ENCODE peak calls at places on chromosome 4, in five cellular contexts. One of them, this sample, is unnamed.

GRCh38 chr4:4541040-4541631 is 712 bp downstream of the STX18 start:
- DNase-seq in WTC11: no peak
- DNase-seq in heart left ventricle: no peak
- DNase-seq in PC-3: peak
- DNase-seq in esophagus squamous epithelium: no peak
- DNase-seq in this sample: no peak

GRCh38 chr4:28402751-28403150 is 1542.1 kb downstream of the STIM2 start:
- DNase-seq in heart left ventricle: no peak
- DNase-seq in esophagus squamous epithelium: no peak
- DNase-seq in PC-3: no peak
- DNase-seq in WTC11: no peak
- DNase-seq in this sample: no peak

GRCh38 chr4:61995717-61996337 is 795.7 kb downstream of the ADGRL3 start:
- DNase-seq in heart left ventricle: no peak
- DNase-seq in PC-3: no peak
- DNase-seq in WTC11: no peak
- DNase-seq in esophagus squamous epithelium: no peak
- DNase-seq in this sample: no peak

GRCh38 chr4:101944649-101945048 is 154.1 kb downstream of the BANK1 start:
- DNase-seq in PC-3: peak
- DNase-seq in WTC11: no peak
- DNase-seq in heart left ventricle: no peak
- DNase-seq in esophagus squamous epithelium: no peak
- DNase-seq in this sample: no peak

GRCh38 chr4:10074767-10075105 is 41.9 kb downstream of the WDR1 start:
- DNase-seq in heart left ventricle: no peak
- DNase-seq in WTC11: peak
- DNase-seq in esophagus squamous epithelium: no peak
- DNase-seq in PC-3: peak
- DNase-seq in this sample: no peak

GRCh38 chr4:72567821-72568620 is 1.0 kb downstream of the ADAMTS3 start:
- DNase-seq in esophagus squamous epithelium: no peak
- DNase-seq in WTC11: peak
- DNase-seq in PC-3: peak
- DNase-seq in heart left ventricle: peak
- DNase-seq in this sample: peak

GRCh38 chr4:187209921-187210613 is 486.4 kb upstream of the FAT1 start:
- DNase-seq in heart left ventricle: no peak
- DNase-seq in esophagus squamous epithelium: no peak
- DNase-seq in WTC11: no peak
- DNase-seq in PC-3: peak
- DNase-seq in this sample: no peak

GRCh38 chr4:150385606-150386005 is 196.3 kb upstream of the MAB21L2 start:
- DNase-seq in heart left ventricle: peak
- DNase-seq in WTC11: no peak
- DNase-seq in esophagus squamous epithelium: peak
- DNase-seq in PC-3: peak
- DNase-seq in this sample: no peak

GRCh38 chr4:5158391-5158770 is 107.1 kb downstream of the STK32B start:
- DNase-seq in WTC11: no peak
- DNase-seq in PC-3: peak
- DNase-seq in esophagus squamous epithelium: no peak
- DNase-seq in heart left ventricle: no peak
- DNase-seq in this sample: no peak

GRCh38 chr4:83490876-83491450 is 6.1 kb upstream of the ABRAXAS1 start:
- DNase-seq in heart left ventricle: no peak
- DNase-seq in esophagus squamous epithelium: no peak
- DNase-seq in PC-3: peak
- DNase-seq in WTC11: no peak
- DNase-seq in this sample: no peak

GRCh38 chr4:140080883-140081282 is 73.1 kb downstream of the MAML3 start:
- DNase-seq in PC-3: no peak
- DNase-seq in esophagus squamous epithelium: no peak
- DNase-seq in heart left ventricle: no peak
- DNase-seq in WTC11: no peak
- DNase-seq in this sample: no peak

GRCh38 chr4:7007142-7007907 is 35.8 kb upstream of the TADA2B start:
- DNase-seq in WTC11: no peak
- DNase-seq in heart left ventricle: no peak
- DNase-seq in esophagus squamous epithelium: no peak
- DNase-seq in PC-3: no peak
- DNase-seq in this sample: no peak

GRCh38 chr4:6331018-6331417 is 61.4 kb downstream of the WFS1 start:
- DNase-seq in PC-3: peak
- DNase-seq in heart left ventricle: no peak
- DNase-seq in WTC11: peak
- DNase-seq in esophagus squamous epithelium: no peak
- DNase-seq in this sample: no peak

GRCh38 chr4:89489338-89489771 is 181.8 kb upstream of the GPRIN3 start:
- DNase-seq in PC-3: no peak
- DNase-seq in esophagus squamous epithelium: no peak
- DNase-seq in heart left ventricle: peak
- DNase-seq in WTC11: peak
- DNase-seq in this sample: no peak

GRCh38 chr4:37685211-37685725 is 908 bp downstream of the RELL1 start:
- DNase-seq in heart left ventricle: no peak
- DNase-seq in WTC11: no peak
- DNase-seq in esophagus squamous epithelium: no peak
- DNase-seq in PC-3: no peak
- DNase-seq in this sample: no peak

GRCh38 chr4:89134775-89135319 is 23.5 kb downstream of the TIGD2 start:
- DNase-seq in heart left ventricle: no peak
- DNase-seq in esophagus squamous epithelium: no peak
- DNase-seq in PC-3: no peak
- DNase-seq in WTC11: no peak
- DNase-seq in this sample: no peak

GRCh38 chr4:153651041-153651960 is 32.8 kb upstream of the TLR2 start:
- DNase-seq in WTC11: no peak
- DNase-seq in esophagus squamous epithelium: peak
- DNase-seq in heart left ventricle: peak
- DNase-seq in PC-3: peak
- DNase-seq in this sample: no peak

GRCh38 chr4:3879681-3880594 is 113.8 kb downstream of the ADRA2C start:
- DNase-seq in WTC11: peak
- DNase-seq in PC-3: no peak
- DNase-seq in esophagus squamous epithelium: no peak
- DNase-seq in heart left ventricle: no peak
- DNase-seq in this sample: no peak

GRCh38 chr4:156197216-156197615 is 243.6 kb upstream of the CTSO start:
- DNase-seq in WTC11: peak
- DNase-seq in PC-3: no peak
- DNase-seq in esophagus squamous epithelium: no peak
- DNase-seq in heart left ventricle: no peak
- DNase-seq in this sample: no peak

GRCh38 chr4:98778206-98778605 is 119.8 kb upstream of the TSPAN5 start:
- DNase-seq in heart left ventricle: no peak
- DNase-seq in esophagus squamous epithelium: no peak
- DNase-seq in PC-3: peak
- DNase-seq in WTC11: no peak
- DNase-seq in this sample: no peak

GRCh38 chr4:138919094-138919936 is 96.3 kb upstream of the NOCT start:
- DNase-seq in heart left ventricle: peak
- DNase-seq in PC-3: peak
- DNase-seq in esophagus squamous epithelium: no peak
- DNase-seq in WTC11: peak
- DNase-seq in this sample: no peak

GRCh38 chr4:99879458-99879857 is 14.8 kb downstream of the LAMTOR3 start:
- DNase-seq in esophagus squamous epithelium: no peak
- DNase-seq in PC-3: no peak
- DNase-seq in heart left ventricle: no peak
- DNase-seq in WTC11: no peak
- DNase-seq in this sample: no peak

GRCh38 chr4:17286737-17287460 is 225.0 kb downstream of the QDPR start:
- DNase-seq in heart left ventricle: no peak
- DNase-seq in WTC11: no peak
- DNase-seq in esophagus squamous epithelium: no peak
- DNase-seq in PC-3: no peak
- DNase-seq in this sample: no peak

GRCh38 chr4:38273369-38273768 is 313.2 kb downstream of the PTTG2 start:
- DNase-seq in esophagus squamous epithelium: no peak
- DNase-seq in heart left ventricle: no peak
- DNase-seq in PC-3: no peak
- DNase-seq in WTC11: no peak
- DNase-seq in this sample: no peak

GRCh38 chr4:138673053-138673452 is 342.5 kb upstream of the NOCT start:
- DNase-seq in PC-3: no peak
- DNase-seq in WTC11: no peak
- DNase-seq in esophagus squamous epithelium: no peak
- DNase-seq in heart left ventricle: peak
- DNase-seq in this sample: no peak

GRCh38 chr4:2276581-2277325 is 14.8 kb upstream of the MXD4 start:
- DNase-seq in esophagus squamous epithelium: no peak
- DNase-seq in heart left ventricle: peak
- DNase-seq in PC-3: no peak
- DNase-seq in WTC11: no peak
- DNase-seq in this sample: no peak

DNA sequence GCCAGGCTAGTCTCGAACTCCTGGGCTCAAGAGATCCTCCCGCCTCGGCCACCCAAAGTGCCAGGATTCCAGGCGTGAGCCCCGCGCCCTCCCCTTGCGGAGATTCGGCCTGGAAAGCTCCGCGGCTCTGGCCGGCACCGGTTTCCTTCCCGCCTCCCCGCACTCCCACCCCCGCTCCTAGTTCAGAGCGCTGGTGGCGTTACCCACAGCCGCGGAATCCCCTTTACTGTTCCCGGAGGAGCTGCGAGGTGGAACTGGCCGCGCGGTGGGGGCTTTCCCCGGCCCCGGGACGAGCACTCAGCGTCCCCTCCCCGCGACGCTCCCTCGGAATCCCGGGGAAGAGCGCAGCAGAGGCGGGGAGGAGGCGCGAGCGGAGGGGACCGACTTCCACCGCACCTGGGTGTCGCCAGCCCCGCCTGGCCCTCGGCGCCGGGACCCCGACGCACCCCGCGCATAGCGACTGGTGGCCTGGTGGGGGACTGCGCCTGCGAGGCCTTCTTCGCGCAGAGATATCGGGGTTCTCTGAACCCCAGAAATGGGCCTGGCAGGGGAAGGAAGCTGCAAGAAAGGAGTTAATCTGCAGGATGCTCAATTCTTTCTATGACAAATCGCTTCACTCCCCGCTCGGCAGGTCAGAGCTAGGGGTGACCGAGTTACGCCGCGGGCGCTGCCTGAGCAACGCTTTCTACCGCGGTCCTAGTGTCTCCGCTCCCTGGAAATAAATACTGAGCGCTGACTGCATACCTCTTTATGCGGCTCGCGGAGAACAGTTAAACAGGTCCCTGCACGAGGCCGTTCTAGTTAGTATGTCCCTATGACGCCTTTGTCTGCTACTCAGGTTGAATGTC is 14.6 kb upstream of the SLC25A4 start:
- DNase-seq in esophagus squamous epithelium: no peak
- DNase-seq in PC-3: no peak
- DNase-seq in WTC11: peak
- DNase-seq in heart left ventricle: peak
- DNase-seq in this sample: no peak
- TF ChIP-seq CTCF in esophagus squamous epithelium: no peak
- TF ChIP-seq CTCF in PC-3: no peak
- TF ChIP-seq CTCF in WTC11: no peak
- TF ChIP-seq CTCF in heart left ventricle: no peak
- TF ChIP-seq CTCF in this sample: no peak

DNA sequence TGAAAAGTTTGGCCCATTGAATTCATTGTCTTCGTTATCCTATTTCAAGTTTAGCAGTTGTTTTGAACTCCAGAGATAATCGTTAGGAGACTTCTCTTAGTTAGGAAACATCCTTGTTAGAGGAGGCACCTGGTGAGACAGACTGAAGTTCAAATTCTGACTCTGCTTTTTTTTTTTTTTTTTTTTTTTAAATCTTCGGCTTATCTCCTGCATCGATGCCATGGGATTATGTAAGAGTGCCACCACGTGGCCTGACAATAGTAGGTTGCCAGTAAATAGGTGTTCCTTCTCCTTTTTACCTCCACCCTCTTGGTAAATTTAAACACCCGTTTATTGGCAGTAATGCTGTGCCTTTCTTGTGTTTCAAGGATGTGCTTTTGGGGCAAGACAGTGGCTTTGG is 149.3 kb downstream of the SOWAHB start:
- DNase-seq in esophagus squamous epithelium: no peak
- DNase-seq in PC-3: peak
- DNase-seq in WTC11: no peak
- DNase-seq in heart left ventricle: no peak
- DNase-seq in this sample: no peak
- TF ChIP-seq CTCF in esophagus squamous epithelium: no peak
- TF ChIP-seq CTCF in PC-3: peak
- TF ChIP-seq CTCF in WTC11: no peak
- TF ChIP-seq CTCF in heart left ventricle: peak
- TF ChIP-seq CTCF in this sample: no peak

DNA sequence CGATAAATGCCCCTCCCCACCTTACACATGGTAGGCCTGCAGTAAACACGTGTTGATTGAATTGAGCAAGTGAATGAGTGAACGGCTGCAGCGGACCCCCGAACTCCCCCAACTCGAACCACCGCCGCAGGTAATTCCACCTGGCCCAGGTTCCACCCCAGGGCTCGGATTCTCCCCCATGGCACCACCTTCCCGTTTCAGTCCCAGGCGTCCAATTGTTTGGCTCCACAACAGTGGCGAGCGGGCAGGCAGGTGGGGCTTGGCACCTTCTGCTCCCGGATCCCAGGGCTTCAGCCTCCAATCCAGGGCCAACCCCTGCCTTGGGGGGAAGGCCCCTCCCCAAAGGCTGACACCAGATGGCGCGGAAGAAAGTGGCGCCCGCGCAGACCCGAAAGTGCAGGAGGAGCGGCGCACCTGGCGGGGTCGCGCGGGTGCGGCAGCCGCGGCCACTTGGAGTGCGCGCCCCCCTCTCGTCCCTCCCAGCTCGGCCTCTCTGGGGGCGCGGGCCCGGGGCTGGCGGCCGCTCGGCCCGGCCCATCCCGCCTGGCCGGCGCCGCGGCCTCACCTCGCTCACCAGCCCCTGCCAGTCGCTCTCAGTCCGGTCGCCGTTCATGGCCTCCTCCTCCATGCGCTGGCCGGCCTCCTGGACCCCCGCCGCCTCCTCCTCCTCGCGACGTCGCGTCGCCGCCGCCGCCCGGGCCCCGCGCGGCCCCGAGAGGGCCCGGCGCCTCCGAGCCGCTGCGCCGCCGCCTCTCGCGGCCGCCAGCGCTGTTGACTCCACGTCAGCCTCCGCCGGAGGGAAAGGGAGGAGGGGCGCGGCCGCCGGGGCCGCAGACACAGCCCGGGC is at the start of gene CCDC149:
- DNase-seq in WTC11: peak
- DNase-seq in esophagus squamous epithelium: no peak
- DNase-seq in heart left ventricle: peak
- DNase-seq in PC-3: peak
- DNase-seq in this sample: peak
- TF ChIP-seq CTCF in WTC11: no peak
- TF ChIP-seq CTCF in esophagus squamous epithelium: no peak
- TF ChIP-seq CTCF in heart left ventricle: peak
- TF ChIP-seq CTCF in PC-3: no peak
- TF ChIP-seq CTCF in this sample: no peak

DNA sequence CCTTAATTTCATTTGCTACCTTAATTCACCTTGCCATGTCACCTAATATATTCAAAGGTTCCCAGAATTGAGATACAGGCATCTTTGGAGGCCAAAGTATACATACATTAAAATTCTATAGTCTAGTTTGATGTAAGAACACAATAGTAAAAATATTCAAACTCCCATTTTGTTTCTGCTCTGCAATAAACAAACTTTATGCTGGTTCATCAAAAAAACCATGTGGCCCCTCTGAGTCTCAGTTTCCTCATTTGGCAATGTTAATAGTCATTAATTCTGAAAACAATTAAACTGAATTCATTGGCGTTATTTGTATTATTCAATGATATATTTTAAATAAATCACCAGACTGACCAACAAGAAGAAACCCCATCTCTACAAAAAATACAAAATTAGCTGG is 639.4 kb upstream of the INTU start:
- DNase-seq in heart left ventricle: no peak
- DNase-seq in WTC11: no peak
- DNase-seq in PC-3: no peak
- DNase-seq in esophagus squamous epithelium: no peak
- DNase-seq in this sample: no peak
- TF ChIP-seq CTCF in heart left ventricle: no peak
- TF ChIP-seq CTCF in WTC11: no peak
- TF ChIP-seq CTCF in PC-3: no peak
- TF ChIP-seq CTCF in esophagus squamous epithelium: no peak
- TF ChIP-seq CTCF in this sample: no peak

This sample was measured in omental fat pad.